ENCODE peak calls at places on chromosomes 11 and 22, in seven cellular contexts. One of them, this sample, is unnamed.

GRCh38 chr11:36699271-36699670 is 101.2 kb upstream of the RAG2 start:
- DNase-seq in IMR-90: no peak
- DNase-seq in H9: no peak
- DNase-seq in neuronal stem cell: no peak
- DNase-seq in H1: no peak
- DNase-seq in mesendoderm: no peak
- DNase-seq in mesenchymal stem cell: no peak
- DNase-seq in this sample: no peak

GRCh38 chr22:41523464-41524221 is 20.6 kb downstream of the POLR3H start:
- DNase-seq in IMR-90: peak; percentile 89
- DNase-seq in H9: peak; percentile 58
- DNase-seq in neuronal stem cell: no peak
- DNase-seq in H1: no peak
- DNase-seq in mesendoderm: peak; percentile 36
- DNase-seq in mesenchymal stem cell: peak; percentile 72
- DNase-seq in this sample: no peak

GRCh38 chr22:50143096-50143495 is 27.4 kb upstream of the PANX2 start:
- DNase-seq in IMR-90: no peak
- DNase-seq in H9: no peak
- DNase-seq in neuronal stem cell: no peak
- DNase-seq in H1: no peak
- DNase-seq in mesendoderm: no peak
- DNase-seq in mesenchymal stem cell: no peak
- DNase-seq in this sample: no peak

GRCh38 chr22:43944670-43945430 is 10.4 kb upstream of the SAMM50 start:
- DNase-seq in IMR-90: no peak
- DNase-seq in H9: no peak
- DNase-seq in neuronal stem cell: no peak
- DNase-seq in H1: no peak
- DNase-seq in mesendoderm: no peak
- DNase-seq in mesenchymal stem cell: no peak
- DNase-seq in this sample: peak; percentile 47

GRCh38 chr11:20032577-20033265 is 127.6 kb downstream of the DBX1 start:
- DNase-seq in IMR-90: no peak
- DNase-seq in H9: no peak
- DNase-seq in neuronal stem cell: no peak
- DNase-seq in H1: no peak
- DNase-seq in mesendoderm: no peak
- DNase-seq in mesenchymal stem cell: no peak
- DNase-seq in this sample: no peak

GRCh38 chr11:129973809-129974208 is 28.8 kb downstream of the PRDM10 start:
- DNase-seq in IMR-90: no peak
- DNase-seq in H9: peak; percentile 87
- DNase-seq in neuronal stem cell: no peak
- DNase-seq in H1: peak; percentile 34
- DNase-seq in mesendoderm: peak; percentile 89
- DNase-seq in mesenchymal stem cell: no peak
- DNase-seq in this sample: peak; percentile 90

GRCh38 chr11:48095779-48096470 is 115.6 kb downstream of the PTPRJ start:
- DNase-seq in IMR-90: no peak
- DNase-seq in H9: no peak
- DNase-seq in neuronal stem cell: no peak
- DNase-seq in H1: no peak
- DNase-seq in mesendoderm: peak; percentile 41
- DNase-seq in mesenchymal stem cell: peak; percentile 14
- DNase-seq in this sample: no peak

GRCh38 chr11:45625611-45626010 is 39.8 kb downstream of the CHST1 start:
- DNase-seq in IMR-90: no peak
- DNase-seq in H9: no peak
- DNase-seq in neuronal stem cell: no peak
- DNase-seq in H1: no peak
- DNase-seq in mesendoderm: no peak
- DNase-seq in mesenchymal stem cell: no peak
- DNase-seq in this sample: no peak

GRCh38 chr11:1502971-1503707 is 16.6 kb upstream of the MOB2 start:
- DNase-seq in IMR-90: no peak
- DNase-seq in H9: no peak
- DNase-seq in neuronal stem cell: no peak
- DNase-seq in H1: no peak
- DNase-seq in mesendoderm: no peak
- DNase-seq in mesenchymal stem cell: no peak
- DNase-seq in this sample: no peak

GRCh38 chr22:46660604-46661201 is 40.5 kb downstream of the GRAMD4 start:
- DNase-seq in IMR-90: no peak
- DNase-seq in H9: no peak
- DNase-seq in neuronal stem cell: no peak
- DNase-seq in H1: no peak
- DNase-seq in mesendoderm: no peak
- DNase-seq in mesenchymal stem cell: no peak
- DNase-seq in this sample: no peak

GRCh38 chr11:120073196-120073595 is 64.7 kb downstream of the TRIM29 start:
- DNase-seq in IMR-90: no peak
- DNase-seq in H9: no peak
- DNase-seq in neuronal stem cell: no peak
- DNase-seq in H1: no peak
- DNase-seq in mesendoderm: no peak
- DNase-seq in mesenchymal stem cell: no peak
- DNase-seq in this sample: no peak

GRCh38 chr11:77249427-77249826 is 52.1 kb downstream of the GDPD4 start:
- DNase-seq in IMR-90: peak; percentile 48
- DNase-seq in H9: no peak
- DNase-seq in neuronal stem cell: no peak
- DNase-seq in H1: no peak
- DNase-seq in mesendoderm: no peak
- DNase-seq in mesenchymal stem cell: peak; percentile 35
- DNase-seq in this sample: peak; percentile 10

DNA sequence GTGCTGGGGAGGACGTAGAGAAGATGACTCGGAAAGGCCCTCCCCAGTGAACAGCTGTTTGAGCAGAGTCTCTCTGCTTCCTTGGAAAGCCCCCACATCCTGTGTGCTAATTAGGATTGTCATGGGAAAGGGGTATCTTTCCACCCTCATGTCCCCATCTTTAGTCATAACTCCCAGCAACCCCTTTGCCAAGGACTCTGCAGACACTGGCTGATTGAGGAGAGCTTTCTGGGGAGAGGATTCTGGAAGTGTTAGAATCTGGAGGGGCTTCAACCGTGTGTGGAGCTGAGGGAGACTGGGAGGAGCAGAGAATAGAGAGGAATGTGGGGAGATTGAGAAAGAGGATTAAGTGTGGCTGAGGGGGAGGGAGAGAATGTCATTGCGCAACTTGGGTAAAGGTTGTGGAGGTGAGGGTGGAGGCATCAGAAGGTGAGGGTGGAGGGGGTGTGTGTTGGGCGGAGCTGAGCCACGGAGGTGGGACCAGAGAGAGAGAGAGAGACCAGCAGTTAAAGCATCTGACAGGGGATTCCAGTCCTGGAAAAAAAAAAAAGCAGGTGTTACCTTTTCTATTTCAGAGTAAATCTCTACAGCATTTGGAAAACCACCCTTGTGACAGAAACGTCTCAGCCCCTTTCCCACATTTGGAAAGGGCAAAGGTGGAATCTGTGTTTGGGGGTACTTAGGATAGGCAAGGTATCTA is 2.2 kb downstream of the DTX4 start:
- DNase-seq in IMR-90: peak; percentile 59
- DNase-seq in H9: peak; percentile 82
- DNase-seq in neuronal stem cell: no peak
- DNase-seq in H1: no peak
- DNase-seq in mesendoderm: peak; percentile 92
- DNase-seq in mesenchymal stem cell: peak; percentile 64
- DNase-seq in this sample: peak; percentile 91
- H2BK5ac ChIP-seq in IMR-90: peak overlapping the region; percentile 11
- H2BK5ac ChIP-seq in H9: no peak overlapping the region
- H2BK5ac ChIP-seq in neuronal stem cell: no peak overlapping the region
- H2BK5ac ChIP-seq in H1: no peak overlapping the region
- H2BK5ac ChIP-seq in mesendoderm: no peak overlapping the region
- H2BK5ac ChIP-seq in mesenchymal stem cell: no peak overlapping the region
- H2BK5ac ChIP-seq in this sample: peak overlapping the region; percentile 90

DNA sequence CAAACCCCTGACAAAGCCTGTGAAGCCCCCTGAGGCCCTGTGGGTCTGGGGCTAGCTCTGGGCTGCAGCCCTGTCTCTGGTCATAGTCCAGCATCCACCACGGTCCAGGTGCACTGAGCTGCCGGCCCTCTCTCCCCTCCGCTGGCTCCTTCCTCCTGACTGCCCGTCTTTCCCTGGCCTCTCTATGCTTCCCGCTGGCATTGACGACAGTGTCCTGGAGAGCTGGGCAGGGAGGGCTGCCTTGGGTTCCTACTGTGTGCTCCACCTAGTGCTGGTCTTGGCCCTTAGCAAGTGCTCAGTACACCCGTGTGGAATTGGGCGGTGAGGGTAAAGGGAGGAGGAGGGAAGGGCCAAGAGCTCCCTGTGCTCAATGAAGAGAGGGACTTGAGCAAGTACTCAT is 868 bp upstream of the MYEOV start:
- DNase-seq in IMR-90: no peak
- DNase-seq in H9: peak; percentile 70
- DNase-seq in neuronal stem cell: no peak
- DNase-seq in H1: peak; percentile 23
- DNase-seq in mesendoderm: peak; percentile 73
- DNase-seq in mesenchymal stem cell: no peak
- DNase-seq in this sample: no peak
- H2AK5ac ChIP-seq in IMR-90: peak overlapping the region; percentile 97
- H2AK5ac ChIP-seq in H9: no peak overlapping the region
- H2AK5ac ChIP-seq in neuronal stem cell: peak overlapping the region; percentile 24
- H2AK5ac ChIP-seq in H1: no peak overlapping the region
- H2AK5ac ChIP-seq in mesendoderm: no peak overlapping the region
- H2AK5ac ChIP-seq in mesenchymal stem cell: no peak overlapping the region
- H2AK5ac ChIP-seq in this sample: no peak overlapping the region

GRCh38 chr11:104089481-104089880 is 53.0 kb downstream of the DDI1 start:
- DNase-seq in IMR-90: no peak
- DNase-seq in H9: no peak
- DNase-seq in neuronal stem cell: no peak
- DNase-seq in H1: no peak
- DNase-seq in mesendoderm: no peak
- DNase-seq in mesenchymal stem cell: no peak
- DNase-seq in this sample: no peak
- H3K18ac ChIP-seq in IMR-90: no peak overlapping the region
- H3K18ac ChIP-seq in H9: no peak overlapping the region
- H3K18ac ChIP-seq in neuronal stem cell: no peak overlapping the region
- H3K18ac ChIP-seq in H1: no peak overlapping the region
- H3K18ac ChIP-seq in mesendoderm: no peak overlapping the region
- H3K18ac ChIP-seq in mesenchymal stem cell: no peak overlapping the region
- H3K18ac ChIP-seq in this sample: no peak overlapping the region

GRCh38 chr11:82038151-82038550 is 695.5 kb downstream of the FAM181B start:
- DNase-seq in IMR-90: no peak
- DNase-seq in H9: no peak
- DNase-seq in neuronal stem cell: no peak
- DNase-seq in H1: no peak
- DNase-seq in mesendoderm: peak; percentile 35
- DNase-seq in mesenchymal stem cell: no peak
- DNase-seq in this sample: no peak
- H2BK5ac ChIP-seq in IMR-90: no peak overlapping the region
- H2BK5ac ChIP-seq in H9: no peak overlapping the region
- H2BK5ac ChIP-seq in neuronal stem cell: no peak overlapping the region
- H2BK5ac ChIP-seq in H1: no peak overlapping the region
- H2BK5ac ChIP-seq in mesendoderm: no peak overlapping the region
- H2BK5ac ChIP-seq in mesenchymal stem cell: no peak overlapping the region
- H2BK5ac ChIP-seq in this sample: no peak overlapping the region

DNA sequence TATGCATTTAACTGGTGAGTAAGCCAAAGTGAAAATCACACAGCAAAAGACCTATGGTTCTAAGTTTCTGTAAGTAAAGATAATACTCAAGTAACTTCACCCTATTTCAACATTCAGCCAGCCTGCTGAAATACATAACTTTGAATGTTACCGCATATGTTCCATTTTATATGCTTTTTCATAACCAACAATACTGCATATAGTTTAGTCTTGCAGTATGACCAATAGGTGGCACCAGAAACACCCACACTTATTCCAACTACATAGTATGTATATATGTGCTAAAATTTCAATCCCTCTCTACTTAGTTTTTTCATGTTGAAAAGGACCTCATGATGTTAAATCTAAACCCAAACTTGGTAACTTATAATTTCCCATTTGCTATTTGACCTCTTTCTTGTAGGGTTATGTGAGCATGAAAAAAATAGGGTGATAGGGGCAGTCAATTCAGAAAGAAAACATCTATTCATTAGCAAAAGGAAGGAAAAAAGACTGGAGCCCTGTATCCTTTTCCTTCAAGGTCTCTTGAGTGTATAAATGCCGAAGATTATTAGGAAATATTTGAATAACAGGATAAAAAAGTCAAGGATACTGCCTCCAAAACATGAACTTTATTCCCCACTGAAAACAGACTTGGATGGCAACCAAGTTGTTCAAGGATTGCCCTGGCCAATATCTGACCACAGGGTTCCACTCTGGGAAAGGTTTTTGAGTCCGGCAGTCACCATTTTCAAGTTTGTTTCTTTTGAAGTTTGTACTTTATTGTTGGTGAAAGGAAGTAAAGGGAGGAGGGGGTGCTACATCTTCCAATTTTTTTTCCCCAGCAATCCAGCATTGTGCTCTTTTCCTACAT is 23.8 kb upstream of the FZD4 start:
- DNase-seq in IMR-90: peak; percentile 65
- DNase-seq in H9: no peak
- DNase-seq in neuronal stem cell: no peak
- DNase-seq in H1: no peak
- DNase-seq in mesendoderm: no peak
- DNase-seq in mesenchymal stem cell: peak; percentile 44
- DNase-seq in this sample: peak; percentile 65
- H2AK5ac ChIP-seq in IMR-90: no peak overlapping the region
- H2AK5ac ChIP-seq in H9: no peak overlapping the region
- H2AK5ac ChIP-seq in neuronal stem cell: no peak overlapping the region
- H2AK5ac ChIP-seq in H1: no peak overlapping the region
- H2AK5ac ChIP-seq in mesendoderm: no peak overlapping the region
- H2AK5ac ChIP-seq in mesenchymal stem cell: no peak overlapping the region
- H2AK5ac ChIP-seq in this sample: no peak overlapping the region

GRCh38 chr22:31987180-31987579 is 42.8 kb downstream of the YWHAH start:
- DNase-seq in IMR-90: no peak
- DNase-seq in H9: no peak
- DNase-seq in neuronal stem cell: no peak
- DNase-seq in H1: no peak
- DNase-seq in mesendoderm: no peak
- DNase-seq in mesenchymal stem cell: no peak
- DNase-seq in this sample: no peak
- H3K18ac ChIP-seq in IMR-90: no peak overlapping the region
- H3K18ac ChIP-seq in H9: no peak overlapping the region
- H3K18ac ChIP-seq in neuronal stem cell: no peak overlapping the region
- H3K18ac ChIP-seq in H1: no peak overlapping the region
- H3K18ac ChIP-seq in mesendoderm: no peak overlapping the region
- H3K18ac ChIP-seq in mesenchymal stem cell: no peak overlapping the region
- H3K18ac ChIP-seq in this sample: no peak overlapping the region

This sample was measured in trophoblast cell.